ENCODE peak calls at places on chromosome 4, in nine cellular contexts. R is bronchial epithelial cell, P is psoas muscle, W is right atrium auricular region, N is GM23338, M is adrenal gland, V is heart left ventricle, E is left lung, B is brain microvascular endothelial cell. Z is an unnamed sample.

GRCh38 chr4:7680106-7680505 is 245.4 kb upstream of the PSAPL1 start:
- DNase-seq in R (no peak), P (no peak), W (no peak), N (no peak), M (no peak), V (no peak), E (peak; percentile 16), B (no peak), Z (no peak)

GRCh38 chr4:159284733-159285132 is 181.9 kb downstream of the RAPGEF2 start:
- DNase-seq in R (no peak), P (no peak), W (no peak), N (no peak), M (no peak), V (no peak), E (no peak), B (no peak), Z (no peak)

GRCh38 chr4:142480244-142480643 is 365.9 kb downstream of the INPP4B start:
- DNase-seq in R (peak; percentile 37), P (no peak), W (no peak), N (no peak), M (no peak), V (no peak), E (no peak), B (peak; percentile 74), Z (peak; percentile 43)

GRCh38 chr4:48400416-48400815 is 59.1 kb downstream of the SLAIN2 start:
- DNase-seq in R (no peak), P (peak; percentile 58), W (no peak), N (no peak), M (no peak), V (no peak), E (no peak), B (no peak), Z (no peak)

GRCh38 chr4:55125763-55126541 is 557 bp upstream of the KDR start:
- DNase-seq in R (no peak), P (peak; percentile 65), W (no peak), N (peak; percentile 34), M (no peak), V (peak; percentile 27), E (no peak), B (no peak), Z (peak; percentile 3)

GRCh38 chr4:158155656-158156356 is 17.0 kb downstream of the GASK1B start:
- DNase-seq in R (no peak), P (no peak), W (no peak), N (no peak), M (no peak), V (no peak), E (no peak), B (no peak), Z (no peak)

GRCh38 chr4:122917731-122918130 is 4.7 kb downstream of the NUDT6 start:
- DNase-seq in R (no peak), P (no peak), W (no peak), N (no peak), M (no peak), V (no peak), E (no peak), B (no peak), Z (no peak)

GRCh38 chr4:99968330-99968729 is 18.3 kb upstream of the H2AZ1 start:
- DNase-seq in R (peak; percentile 69), P (no peak), W (no peak), N (peak; percentile 4), M (no peak), V (no peak), E (no peak), B (peak; percentile 75), Z (peak; percentile 79)

GRCh38 chr4:56375458-56375857 is 11.8 kb downstream of the AASDH start:
- DNase-seq in R (no peak), P (no peak), W (no peak), N (no peak), M (no peak), V (no peak), E (no peak), B (no peak), Z (no peak)

GRCh38 chr4:106056914-106057313 is 161.6 kb downstream of the NPNT start:
- DNase-seq in R (no peak), P (no peak), W (no peak), N (peak; percentile 72), M (no peak), V (no peak), E (no peak), B (no peak), Z (no peak)

GRCh38 chr4:31107362-31107761 is 387.2 kb downstream of the PCDH7 start:
- DNase-seq in R (peak; percentile 39), P (no peak), W (no peak), N (no peak), M (no peak), V (no peak), E (no peak), B (no peak), Z (no peak)

GRCh38 chr4:188657365-188657764 is 518.1 kb downstream of the TRIML1 start:
- DNase-seq in R (no peak), P (no peak), W (no peak), N (no peak), M (no peak), V (no peak), E (no peak), B (no peak), Z (no peak)

GRCh38 chr4:141133146-141134006 is at the start of gene RNF150:
- DNase-seq in R (peak; percentile 68), P (peak; percentile 85), W (peak; percentile 70), N (peak; percentile 95), M (peak; percentile 94), V (peak; percentile 83), E (peak; percentile 65), B (peak; percentile 83), Z (peak; percentile 87)

GRCh38 chr4:30191902-30192301 is 528.3 kb upstream of the PCDH7 start:
- DNase-seq in R (no peak), P (no peak), W (no peak), N (no peak), M (no peak), V (no peak), E (no peak), B (no peak), Z (no peak)

GRCh38 chr4:57943672-57944071 is 833.5 kb upstream of the IGFBP7 start:
- DNase-seq in R (no peak), P (no peak), W (no peak), N (no peak), M (no peak), V (no peak), E (no peak), B (peak; percentile 47), Z (peak; percentile 2)

GRCh38 chr4:12926189-12927066 is 557.7 kb downstream of the RAB28 start:
- DNase-seq in R (no peak), P (no peak), W (no peak), N (no peak), M (no peak), V (no peak), E (no peak), B (no peak), Z (no peak)

GRCh38 chr4:174193438-174194015 is 89.9 kb downstream of the FBXO8 start:
- DNase-seq in R (no peak), P (no peak), W (no peak), N (no peak), M (no peak), V (no peak), E (no peak), B (no peak), Z (peak; percentile 45)

GRCh38 chr4:98659106-98659592 is 738 bp upstream of the TSPAN5 start:
- DNase-seq in R (peak; percentile 18), P (no peak), W (no peak), N (peak; percentile 70), M (no peak), V (no peak), E (no peak), B (no peak), Z (peak; percentile 67)

GRCh38 chr4:101126044-101126443 is 221.3 kb downstream of the PPP3CA start:
- DNase-seq in R (no peak), P (no peak), W (no peak), N (no peak), M (no peak), V (no peak), E (no peak), B (no peak), Z (peak; percentile 55)

GRCh38 chr4:52665592-52665991 is 6.5 kb upstream of the USP46 start:
- DNase-seq in R (peak; percentile 42), P (no peak), W (no peak), N (peak; percentile 36), M (no peak), V (no peak), E (no peak), B (no peak), Z (no peak)
- TF ChIP-seq CTCF in R (peak; percentile 22), P (peak; percentile 41), W (no peak), N (peak; percentile 69), M (peak; percentile 37), V (peak; percentile 22), E (no peak), B (peak; percentile 42), Z (peak; percentile 14)

DNA sequence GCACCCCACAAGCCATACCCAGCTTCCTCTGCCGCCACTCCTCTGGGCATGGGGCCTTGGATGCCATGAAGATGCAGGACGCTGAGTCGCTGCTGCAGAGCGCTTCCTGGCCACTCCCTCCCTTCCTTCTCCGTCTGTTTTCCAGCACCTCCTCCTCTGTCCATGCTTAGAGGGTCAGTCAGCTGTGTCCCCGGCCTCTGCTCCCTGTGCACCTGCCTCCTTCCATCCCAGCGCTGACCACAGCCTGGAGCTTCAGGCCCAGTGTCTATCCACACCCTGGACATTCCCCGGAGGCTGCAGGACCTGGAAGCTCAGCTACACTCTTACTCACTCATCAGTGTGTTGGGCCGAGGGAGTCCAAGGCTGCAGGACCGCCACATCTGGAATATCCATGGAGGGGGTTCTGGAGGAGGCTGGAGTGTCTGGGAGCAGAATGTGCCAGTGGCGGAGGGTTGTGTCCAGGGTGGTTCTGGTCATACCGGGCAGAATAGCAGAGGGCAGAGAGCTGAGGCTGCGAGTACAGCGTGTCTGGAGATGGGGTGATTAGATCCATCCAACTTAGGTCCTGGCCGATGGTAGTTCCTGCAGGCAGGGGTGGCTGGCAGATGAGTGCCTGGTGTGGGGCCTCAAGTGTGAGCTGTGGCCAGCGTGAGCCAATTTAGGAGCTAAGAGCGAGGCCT is 58.6 kb upstream of the ADRA2C start:
- DNase-seq in R (no peak), P (peak; percentile 24), W (no peak), N (no peak), M (peak; percentile 52), V (no peak), E (peak; percentile 26), B (no peak), Z (no peak)
- H3K4me3 ChIP-seq in R (no peak overlapping the region), P (no peak overlapping the region), W (no peak overlapping the region), N (no peak overlapping the region), M (no peak overlapping the region), V (no peak overlapping the region), E (no peak overlapping the region), B (no peak overlapping the region), Z (no peak overlapping the region)

GRCh38 chr4:62618042-62618441 is 1417.9 kb downstream of the ADGRL3 start:
- DNase-seq in R (no peak), P (no peak), W (no peak), N (no peak), M (no peak), V (no peak), E (no peak), B (no peak), Z (no peak)
- TF ChIP-seq CTCF in R (no peak), P (no peak), W (no peak), N (no peak), M (no peak), V (no peak), E (no peak), B (no peak), Z (no peak)

DNA sequence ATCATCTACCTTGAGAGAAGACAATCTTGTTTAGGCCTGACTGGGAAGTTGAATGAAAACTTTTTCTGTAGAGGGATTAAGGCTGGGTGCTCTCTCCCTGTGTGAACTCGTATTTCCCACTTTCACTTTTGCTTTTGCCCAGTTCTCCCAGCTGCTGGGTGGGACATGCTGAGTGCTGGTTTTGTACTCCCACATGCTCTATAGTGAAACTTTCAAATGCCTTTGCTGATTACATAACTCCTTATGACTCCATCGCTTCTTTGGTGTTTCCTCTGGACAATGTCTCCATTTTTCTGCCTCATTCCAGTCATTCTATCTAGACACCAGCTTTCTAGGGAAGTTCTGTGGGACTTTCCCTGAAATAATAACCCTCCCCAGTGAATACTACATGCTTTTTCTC is 100.5 kb downstream of the CLNK start:
- DNase-seq in R (peak; percentile 70), P (no peak), W (no peak), N (no peak), M (peak; percentile 56), V (no peak), E (peak; percentile 36), B (peak; percentile 89), Z (peak; percentile 76)
- H3K4me3 ChIP-seq in R (no peak overlapping the region), P (no peak overlapping the region), W (no peak overlapping the region), N (no peak overlapping the region), M (no peak overlapping the region), V (no peak overlapping the region), E (no peak overlapping the region), B (no peak overlapping the region), Z (no peak overlapping the region)